ENCODE peak calls at places on chromosomes 13 and 19, in five cellular contexts. G is HEK293T; L is stimulated activated CD4-positive, alpha-beta T cell treated with anti-CD3 and anti-CD28 coated beads, TNF-alpha, amount 100 ng/mL, for 48 hours; C is SHP77; W is NCI-H774. M is an unnamed sample.

GRCh38 chr19:31285744-31286143 is 63.5 kb downstream of the TSHZ3 start:
- DNase-seq in G (no peak), L (no peak), C (no peak), W (no peak), M (peak)

GRCh38 chr13:41398494-41399190 is 58.7 kb upstream of the RGCC start:
- DNase-seq in G (no peak), L (no peak), C (no peak), W (no peak), M (no peak)

GRCh38 chr13:36858285-36858684 is 39.3 kb downstream of the RFXAP start:
- DNase-seq in G (peak), L (no peak), C (peak), W (peak), M (peak)

GRCh38 chr13:47334173-47334572 is 437.3 kb upstream of the HTR2A start:
- DNase-seq in G (no peak), L (no peak), C (no peak), W (no peak), M (peak)

GRCh38 chr19:11495481-11495880 is 10.2 kb downstream of the ZNF653 start:
- DNase-seq in G (no peak), L (no peak), C (no peak), W (no peak), M (no peak)

GRCh38 chr19:5934779-5935472 is 20.9 kb downstream of the CAPS start:
- DNase-seq in G (peak), L (no peak), C (no peak), W (no peak), M (no peak)

GRCh38 chr19:40366697-40367561 is 18.4 kb downstream of the PLD3 start:
- DNase-seq in G (no peak), L (no peak), C (no peak), W (no peak), M (no peak)

GRCh38 chr19:7196721-7197168 is 97.5 kb downstream of the INSR start:
- DNase-seq in G (no peak), L (no peak), C (no peak), W (no peak), M (no peak)

GRCh38 chr13:48294670-48295069 is 8.9 kb upstream of the RB1 start:
- DNase-seq in G (no peak), L (no peak), C (no peak), W (no peak), M (no peak)

GRCh38 chr19:21463449-21464105 is 41.8 kb upstream of the ZNF429 start:
- DNase-seq in G (no peak), L (peak), C (no peak), W (peak), M (no peak)

M was measured in Caki2.